ENCODE peak calls at places on chromosomes 16 and 17, in six cellular contexts. R is transverse colon, F is Peyer's patch, O is prostate gland, Z is ascending aorta, J is OCI-LY7. H is an unnamed sample.

GRCh38 chr16:87144232-87144631 is 173.0 kb downstream of the C16orf95 start:
- DNase-seq in O (no peak), Z (no peak), R (no peak), J (no peak), F (no peak), H (no peak)

GRCh38 chr16:57064995-57065394 is 27.4 kb upstream of the CPNE2 start:
- DNase-seq in R (no peak), Z (no peak), O (no peak), J (no peak), F (no peak), H (no peak)

GRCh38 chr17:17119106-17119505 is 76.8 kb downstream of the MPRIP start:
- DNase-seq in O (no peak), Z (no peak), F (no peak), R (peak), J (no peak), H (no peak)

GRCh38 chr16:4506450-4506849 is 30.3 kb downstream of the HMOX2 start:
- DNase-seq in R (peak), F (peak), Z (no peak), J (peak), O (peak), H (peak)

GRCh38 chr17:55690105-55690508 is 32.6 kb downstream of the TMEM100 start:
- DNase-seq in R (no peak), Z (no peak), F (no peak), O (no peak), J (peak), H (no peak)

GRCh38 chr16:19860146-19861030 is 24.3 kb downstream of the GPRC5B start:
- DNase-seq in J (no peak), F (no peak), O (peak), R (no peak), Z (no peak), H (no peak)

GRCh38 chr17:50967795-50968194 is 101.6 kb upstream of the TOB1 start:
- DNase-seq in Z (no peak), O (no peak), R (no peak), J (no peak), F (no peak), H (no peak)

GRCh38 chr16:56743840-56744239 is 13.9 kb downstream of the NUP93 start:
- DNase-seq in F (no peak), Z (no peak), R (no peak), O (no peak), J (no peak), H (no peak)

GRCh38 chr16:2082983-2083364 is 35.2 kb downstream of the TSC2 start:
- DNase-seq in O (no peak), Z (no peak), J (no peak), R (no peak), F (no peak), H (no peak)

GRCh38 chr17:78375401-78376079 is 2.9 kb upstream of the PGS1 start:
- DNase-seq in O (no peak), Z (peak), J (no peak), R (no peak), F (no peak), H (no peak)

GRCh38 chr17:17044846-17045561 is 2.7 kb downstream of the MPRIP start:
- DNase-seq in O (no peak), F (peak), R (no peak), Z (no peak), J (peak), H (no peak)

GRCh38 chr17:81553616-81554181 is 1.5 kb upstream of the FAAP100 start:
- DNase-seq in J (no peak), Z (no peak), R (peak), F (no peak), O (no peak), H (no peak)

GRCh38 chr17:17416007-17416399 is 60.8 kb upstream of the MED9 start:
- DNase-seq in F (no peak), Z (no peak), O (no peak), J (peak), R (no peak), H (peak)

GRCh38 chr16:17470871-17471744 is at the start of gene XYLT1:
- DNase-seq in R (peak), O (peak), Z (peak), F (peak), J (peak), H (no peak)

GRCh38 chr17:3788200-3788599 is 12.8 kb downstream of the ITGAE start:
- DNase-seq in Z (no peak), F (peak), R (no peak), J (no peak), O (no peak), H (no peak)

GRCh38 chr16:53872248-53873221 is 168.6 kb downstream of the FTO start:
- DNase-seq in Z (no peak), J (no peak), O (no peak), R (no peak), F (no peak), H (no peak)

GRCh38 chr17:73690581-73691135 is 46.4 kb upstream of the SDK2 start:
- DNase-seq in R (no peak), Z (no peak), F (no peak), J (no peak), O (no peak), H (no peak)

GRCh38 chr17:75151893-75152292 is 2.4 kb downstream of the JPT1 start:
- DNase-seq in F (no peak), O (no peak), Z (no peak), J (peak), R (no peak), H (no peak)

GRCh38 chr17:6145946-6146345 is 75.8 kb downstream of the WSCD1 start:
- DNase-seq in F (no peak), Z (no peak), O (no peak), J (peak), R (no peak), H (no peak)

GRCh38 chr17:47246120-47246519 is 7.5 kb upstream of the ITGB3 start:
- DNase-seq in F (no peak), R (no peak), J (no peak), O (no peak), Z (no peak), H (no peak)

GRCh38 chr17:3695129-3695722 is 729 bp downstream of the P2RX5 start:
- DNase-seq in O (no peak), F (no peak), R (peak), Z (no peak), J (peak), H (no peak)

GRCh38 chr16:73048292-73049050 is 543 bp upstream of the ZFHX3 start:
- DNase-seq in Z (no peak), J (no peak), F (peak), R (peak), O (peak), H (no peak)

GRCh38 chr17:282000-282911 is 70.4 kb downstream of the RPH3AL start:
- DNase-seq in J (no peak), F (peak), R (no peak), O (no peak), Z (no peak), H (no peak)

GRCh38 chr16:62035115-62036092 is 834 bp downstream of the CDH8 start:
- DNase-seq in O (no peak), J (no peak), Z (no peak), R (no peak), F (no peak), H (no peak)

GRCh38 chr17:66507103-66507923 is 204.9 kb downstream of the PRKCA start:
- DNase-seq in R (no peak), F (no peak), Z (no peak), J (no peak), O (peak), H (no peak)

GRCh38 chr16:66524601-66525164 is 25.2 kb downstream of the TK2 start:
- DNase-seq in R (peak), Z (no peak), F (peak), J (peak), O (no peak), H (no peak)

GRCh38 chr17:31060814-31061550 is 33.8 kb upstream of the NF1 start:
- DNase-seq in R (no peak), Z (no peak), O (no peak), J (no peak), F (no peak), H (no peak)

GRCh38 chr17:31549121-31549524 is 157.6 kb downstream of the RAB11FIP4 start:
- DNase-seq in R (no peak), J (peak), Z (no peak), F (no peak), O (no peak), H (no peak)

GRCh38 chr17:82497483-82498405 is 21.8 kb upstream of the FOXK2 start:
- DNase-seq in R (peak), F (peak), O (no peak), Z (no peak), J (peak), H (peak)

GRCh38 chr16:10600792-10601443 is 20.5 kb upstream of the EMP2 start:
- DNase-seq in R (no peak), F (no peak), O (no peak), Z (no peak), J (no peak), H (no peak)

GRCh38 chr16:21646091-21646490 is 6.3 kb downstream of the IGSF6 start:
- DNase-seq in O (no peak), J (no peak), F (no peak), R (no peak), Z (no peak), H (no peak)

GRCh38 chr17:8857919-8858318 is 9.6 kb downstream of the PIK3R6 start:
- DNase-seq in J (peak), O (no peak), Z (no peak), R (no peak), F (peak), H (peak)

GRCh38 chr17:68704897-68705296 is 103.7 kb upstream of the FAM20A start:
- DNase-seq in F (no peak), Z (no peak), O (no peak), J (no peak), R (no peak), H (no peak)

GRCh38 chr16:85321856-85322271 is 209.6 kb upstream of the CIBAR2 start:
- DNase-seq in O (peak), J (no peak), Z (peak), F (peak), R (peak), H (no peak)

GRCh38 chr16:85326113-85326793 is 214.0 kb upstream of the CIBAR2 start:
- DNase-seq in O (no peak), Z (no peak), R (no peak), J (no peak), F (no peak), H (no peak)

GRCh38 chr16:85323230-85323960 is 211.1 kb upstream of the CIBAR2 start:
- DNase-seq in J (no peak), Z (no peak), R (no peak), F (no peak), O (no peak), H (no peak)

GRCh38 chr16:85324506-85324905 is 212.2 kb upstream of the CIBAR2 start:
- DNase-seq in Z (no peak), O (no peak), F (no peak), J (no peak), R (no peak), H (no peak)

GRCh38 chr16:85323961-85324253 is 211.6 kb upstream of the CIBAR2 start:
- DNase-seq in R (no peak), J (no peak), F (no peak), Z (no peak), O (no peak), H (no peak)
- H3K27ac ChIP-seq in R (no peak), J (no peak), F (no peak), Z (peak), O (no peak), H (no peak)

DNA sequence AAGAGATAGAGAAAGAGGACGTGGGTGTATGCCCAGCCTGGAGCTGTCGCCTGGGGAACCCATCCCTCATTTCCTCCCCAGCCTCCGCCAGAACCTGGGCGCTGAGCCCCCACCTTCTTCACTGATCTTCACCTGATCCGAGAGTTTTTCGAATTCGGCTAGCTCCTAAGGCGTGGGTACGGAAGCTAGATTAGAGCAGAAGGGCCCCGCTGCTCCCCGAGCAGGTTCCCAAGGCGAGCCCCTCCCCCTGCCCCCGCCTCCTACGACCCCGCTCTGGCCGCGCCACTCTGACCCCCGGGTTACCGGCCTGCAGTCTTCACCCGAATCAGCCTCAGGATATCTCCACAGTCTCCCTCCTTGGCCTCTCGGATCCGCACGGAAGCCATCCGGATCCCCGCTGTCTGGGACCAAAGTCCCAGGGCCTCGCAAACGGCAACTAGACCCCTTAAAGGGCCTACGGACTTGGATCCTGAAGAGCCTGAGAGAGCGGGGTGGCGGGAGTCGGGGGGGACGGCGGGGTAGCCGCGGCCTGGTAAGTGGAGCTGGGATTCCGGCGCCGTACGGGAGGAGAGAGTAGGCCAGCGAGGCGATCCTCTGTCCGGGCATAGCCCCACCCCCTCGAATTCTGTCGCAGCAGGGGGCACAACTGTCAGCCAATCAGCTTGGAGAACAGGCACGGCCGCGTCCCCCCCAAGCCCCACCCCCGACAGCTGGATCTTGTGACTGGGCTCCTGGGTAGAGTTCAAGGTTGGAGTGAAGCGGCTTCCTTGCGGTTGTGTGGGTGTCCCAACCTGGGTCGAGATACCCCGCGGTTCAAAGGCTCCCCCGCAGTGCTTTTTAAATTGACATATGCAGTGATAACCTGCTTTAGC is at the start of gene SAT2:
- DNase-seq in J (peak), O (peak), Z (peak), R (peak), F (peak), H (peak)
- H3K4me3 ChIP-seq in J (peak), O (peak), Z (peak), R (peak), F (peak), H (peak)

DNA sequence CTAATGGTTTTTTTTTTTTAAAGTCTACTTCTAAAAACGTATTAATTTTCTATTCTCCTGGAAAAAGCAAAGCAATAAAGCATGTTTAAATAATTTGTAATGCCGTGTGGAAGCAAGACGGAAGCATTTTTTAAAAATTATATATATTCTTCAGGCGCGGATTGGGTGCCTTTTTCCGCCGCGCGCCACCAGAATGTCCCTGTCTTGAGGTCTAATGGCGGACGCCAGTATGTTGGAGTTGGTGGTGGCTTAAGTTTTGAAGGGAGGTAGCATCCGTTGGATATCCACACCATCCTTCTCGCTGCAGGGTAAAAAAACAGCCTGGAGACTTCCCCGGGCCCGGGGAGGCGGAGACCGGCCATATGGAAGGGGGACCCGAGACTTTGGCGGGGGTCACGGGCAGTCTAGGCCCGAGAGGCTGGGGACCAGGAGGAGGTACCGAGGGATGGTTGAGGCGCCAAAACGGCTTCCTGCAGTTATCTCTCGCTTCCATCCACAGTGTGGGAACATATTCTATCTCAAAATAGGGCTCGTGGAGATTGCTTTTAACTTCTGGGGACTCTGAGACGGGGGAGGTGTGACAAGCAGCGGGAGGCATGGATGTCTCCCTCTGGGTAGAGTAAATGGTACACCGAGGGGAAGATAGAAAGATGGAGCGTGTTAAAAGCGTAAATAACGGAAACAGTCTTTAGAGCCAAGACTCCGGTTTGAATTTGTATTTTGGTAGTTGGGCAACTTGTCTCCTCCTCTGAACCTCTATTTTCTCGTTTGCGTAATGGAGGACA is at the start of gene SF3B3:
- DNase-seq in R (peak), J (peak), Z (no peak), F (peak), O (peak), H (peak)
- H3K27ac ChIP-seq in R (peak), J (peak), Z (peak), F (peak), O (peak), H (peak)

GRCh38 chr16:54935411-54936085 is 4.9 kb downstream of the IRX5 start:
- DNase-seq in F (no peak), R (no peak), J (no peak), Z (no peak), O (no peak), H (no peak)

GRCh38 chr16:54932737-54933254 is 2.1 kb downstream of the IRX5 start:
- DNase-seq in Z (no peak), R (no peak), J (no peak), F (no peak), O (no peak), H (no peak)

GRCh38 chr16:54934536-54935410 is 4.1 kb downstream of the IRX5 start:
- DNase-seq in J (no peak), F (no peak), O (peak), R (no peak), Z (no peak), H (no peak)

GRCh38 chr16:54931757-54932660 is 1.3 kb downstream of the IRX5 start:
- DNase-seq in O (no peak), J (no peak), Z (no peak), R (no peak), F (no peak), H (no peak)

DNA sequence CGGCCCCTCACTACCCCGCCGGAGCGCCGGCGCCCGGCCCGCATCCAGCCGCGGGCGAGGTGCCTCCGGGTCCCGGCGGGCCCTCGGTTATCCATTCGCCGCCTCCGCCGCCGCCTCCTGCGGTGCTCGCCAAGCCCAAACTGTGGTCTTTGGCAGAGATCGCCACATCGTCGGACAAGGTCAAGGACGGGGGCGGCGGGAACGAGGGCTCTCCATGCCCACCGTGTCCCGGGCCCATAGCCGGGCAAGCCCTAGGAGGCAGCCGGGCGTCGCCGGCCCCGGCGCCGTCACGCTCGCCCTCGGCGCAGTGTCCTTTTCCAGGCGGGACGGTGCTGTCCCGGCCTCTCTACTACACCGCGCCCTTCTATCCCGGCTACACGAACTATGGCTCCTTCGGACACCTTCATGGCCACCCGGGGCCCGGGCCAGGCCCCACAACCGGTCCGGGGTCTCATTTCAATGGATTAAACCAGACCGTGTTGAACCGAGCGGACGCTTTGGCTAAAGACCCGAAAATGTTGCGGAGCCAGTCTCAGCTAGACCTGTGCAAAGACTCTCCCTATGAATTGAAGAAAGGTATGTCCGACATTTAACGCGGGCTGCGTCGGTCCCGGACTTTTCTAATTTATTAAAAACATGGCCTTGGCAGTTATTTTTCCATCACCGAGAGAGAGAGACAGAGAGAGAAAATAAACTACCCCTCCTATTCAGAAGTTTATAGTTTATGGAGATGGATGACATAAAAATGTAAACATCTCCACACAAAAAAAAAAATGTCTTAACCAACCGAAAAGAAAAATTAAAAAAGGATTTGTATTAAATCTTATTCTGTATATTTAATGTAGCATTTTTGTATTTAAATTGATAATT is 2.9 kb downstream of the IRX5 start:
- DNase-seq in J (no peak), Z (no peak), R (no peak), F (no peak), O (no peak), H (no peak)
- H3K4me3 ChIP-seq in J (no peak), Z (no peak), R (no peak), F (no peak), O (peak), H (no peak)

GRCh38 chr17:19747829-19748806 is at the start of gene ALDH3A1:
- DNase-seq in Z (no peak), O (peak), J (no peak), F (no peak), R (peak), H (no peak)
- H3K27ac ChIP-seq in Z (no peak), O (no peak), J (no peak), F (no peak), R (peak), H (no peak)

H was measured in naive thymus-derived CD4-positive, alpha-beta T cell.